ENCODE peak calls at places on chromosomes 16 and 17, in four cellular contexts. One of them, this sample, is unnamed.
A peak's percentile ranks its signal among the peaks of the same experiment; 100 is the strongest.

GRCh38 chr17:15446036-15446435 is 21.4 kb downstream of the CDRT4 start:
- DNase-seq in SK-N-SH: no peak
- DNase-seq in HepG2: no peak
- DNase-seq in HCT116: no peak
- DNase-seq in this sample: peak; percentile 27

GRCh38 chr17:69581061-69581955 is 166.8 kb downstream of the MAP2K6 start:
- DNase-seq in SK-N-SH: no peak
- DNase-seq in HCT116: no peak
- DNase-seq in HepG2: no peak
- DNase-seq in this sample: no peak

GRCh38 chr16:85202051-85202601 is 89.9 kb upstream of the CIBAR2 start:
- DNase-seq in SK-N-SH: no peak
- DNase-seq in HepG2: no peak
- DNase-seq in HCT116: no peak
- DNase-seq in this sample: no peak

GRCh38 chr16:57585051-57585687 is 42.7 kb downstream of the ADGRG5 start:
- DNase-seq in HCT116: no peak
- DNase-seq in HepG2: no peak
- DNase-seq in SK-N-SH: no peak
- DNase-seq in this sample: no peak

GRCh38 chr17:1647802-1648581 is 1.7 kb downstream of the RILP start:
- DNase-seq in SK-N-SH: no peak
- DNase-seq in HepG2: no peak
- DNase-seq in HCT116: peak; percentile 12
- DNase-seq in this sample: no peak

GRCh38 chr17:71392715-71393567 is 727.9 kb upstream of the SOX9 start:
- DNase-seq in SK-N-SH: no peak
- DNase-seq in HCT116: no peak
- DNase-seq in HepG2: no peak
- DNase-seq in this sample: no peak

GRCh38 chr17:46797131-46797530 is 21.4 kb downstream of the WNT3 start:
- DNase-seq in HCT116: no peak
- DNase-seq in SK-N-SH: no peak
- DNase-seq in HepG2: no peak
- DNase-seq in this sample: no peak

GRCh38 chr16:52078716-52079655 is 468.0 kb downstream of the TOX3 start:
- DNase-seq in SK-N-SH: no peak
- DNase-seq in HepG2: no peak
- DNase-seq in HCT116: no peak
- DNase-seq in this sample: no peak

GRCh38 chr16:29710227-29711219 is 31.5 kb downstream of the QPRT start:
- DNase-seq in HepG2: peak; percentile 75
- DNase-seq in SK-N-SH: peak; percentile 61
- DNase-seq in HCT116: peak; percentile 56
- DNase-seq in this sample: peak; percentile 77

GRCh38 chr17:19417611-19418010 is 6.6 kb downstream of the RNF112 start:
- DNase-seq in HepG2: no peak
- DNase-seq in SK-N-SH: no peak
- DNase-seq in HCT116: no peak
- DNase-seq in this sample: no peak

GRCh38 chr17:79220715-79221291 is 146.2 kb downstream of the ENGASE start:
- DNase-seq in SK-N-SH: no peak
- DNase-seq in HepG2: no peak
- DNase-seq in HCT116: no peak
- DNase-seq in this sample: no peak

GRCh38 chr16:72985148-72985882 is 62.6 kb downstream of the ZFHX3 start:
- DNase-seq in SK-N-SH: no peak
- DNase-seq in HepG2: no peak
- DNase-seq in HCT116: no peak
- DNase-seq in this sample: no peak

GRCh38 chr17:10091051-10091450 is 107.4 kb downstream of the GAS7 start:
- DNase-seq in HCT116: no peak
- DNase-seq in SK-N-SH: no peak
- DNase-seq in HepG2: no peak
- DNase-seq in this sample: no peak

GRCh38 chr16:590165-590874 is 454 bp downstream of the RAB40C start:
- DNase-seq in HCT116: no peak
- DNase-seq in SK-N-SH: peak; percentile 67
- DNase-seq in HepG2: no peak
- DNase-seq in this sample: peak; percentile 31
- TF ChIP-seq ELF1 in HCT116: no peak
- TF ChIP-seq ELF1 in SK-N-SH: no peak
- TF ChIP-seq ELF1 in HepG2: no peak
- TF ChIP-seq ELF1 in this sample: no peak

GRCh38 chr16:30784215-30784614 is 2.8 kb downstream of the ZNF629 start:
- DNase-seq in SK-N-SH: no peak
- DNase-seq in HepG2: no peak
- DNase-seq in HCT116: no peak
- DNase-seq in this sample: no peak

GRCh38 chr16:30780549-30780948 is 6.5 kb downstream of the ZNF629 start:
- DNase-seq in HCT116: no peak
- DNase-seq in HepG2: no peak
- DNase-seq in SK-N-SH: no peak
- DNase-seq in this sample: no peak

GRCh38 chr16:30780021-30780420 is 7.0 kb downstream of the ZNF629 start:
- DNase-seq in SK-N-SH: no peak
- DNase-seq in HCT116: no peak
- DNase-seq in HepG2: no peak
- DNase-seq in this sample: no peak

GRCh38 chr16:30783280-30784109 is 3.5 kb downstream of the ZNF629 start:
- DNase-seq in SK-N-SH: no peak
- DNase-seq in HCT116: no peak
- DNase-seq in HepG2: no peak
- DNase-seq in this sample: no peak

DNA sequence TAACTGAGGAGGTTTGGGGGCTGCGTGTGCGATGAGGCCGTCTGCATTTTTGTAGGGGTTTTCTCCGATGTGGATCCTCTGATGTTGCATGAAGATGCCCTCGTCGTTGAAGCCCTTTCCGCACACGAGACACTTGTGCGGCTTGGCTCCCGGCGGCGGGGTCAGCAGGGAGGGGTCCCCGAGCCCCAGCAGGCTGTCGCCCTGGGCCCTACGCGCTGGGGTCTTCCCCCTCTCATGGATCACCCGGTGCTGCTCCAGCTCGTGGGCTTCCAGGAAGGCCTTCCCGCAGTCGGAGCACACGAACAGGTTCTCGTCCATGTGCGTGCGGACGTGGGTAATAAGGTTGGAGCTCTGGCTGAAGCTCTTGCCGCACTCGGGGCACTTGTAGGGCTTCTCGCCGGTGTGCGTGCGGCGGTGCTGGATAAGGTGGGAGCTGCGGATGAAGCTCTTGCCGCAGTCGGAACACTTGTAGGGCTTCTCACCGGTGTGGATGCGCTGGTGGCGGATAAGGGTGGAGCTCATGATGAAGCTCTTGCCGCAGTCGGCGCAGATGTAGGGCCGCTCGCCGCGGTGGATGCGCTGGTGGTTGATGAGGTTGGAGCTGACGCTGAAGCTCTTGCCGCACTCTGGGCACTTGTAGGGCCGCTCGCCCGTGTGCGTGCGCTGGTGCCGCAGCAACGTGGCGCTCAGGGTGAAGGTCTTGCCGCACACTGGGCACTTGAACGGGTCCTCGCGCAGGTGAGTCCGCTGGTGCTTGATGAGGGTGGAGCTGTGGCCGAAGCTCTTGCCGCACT is 4.3 kb downstream of the ZNF629 start:
- DNase-seq in SK-N-SH: no peak
- DNase-seq in HCT116: no peak
- DNase-seq in HepG2: no peak
- DNase-seq in this sample: no peak
- TF ChIP-seq CTCF in SK-N-SH: no peak
- TF ChIP-seq CTCF in HCT116: no peak
- TF ChIP-seq CTCF in HepG2: no peak
- TF ChIP-seq CTCF in this sample: no peak

DNA sequence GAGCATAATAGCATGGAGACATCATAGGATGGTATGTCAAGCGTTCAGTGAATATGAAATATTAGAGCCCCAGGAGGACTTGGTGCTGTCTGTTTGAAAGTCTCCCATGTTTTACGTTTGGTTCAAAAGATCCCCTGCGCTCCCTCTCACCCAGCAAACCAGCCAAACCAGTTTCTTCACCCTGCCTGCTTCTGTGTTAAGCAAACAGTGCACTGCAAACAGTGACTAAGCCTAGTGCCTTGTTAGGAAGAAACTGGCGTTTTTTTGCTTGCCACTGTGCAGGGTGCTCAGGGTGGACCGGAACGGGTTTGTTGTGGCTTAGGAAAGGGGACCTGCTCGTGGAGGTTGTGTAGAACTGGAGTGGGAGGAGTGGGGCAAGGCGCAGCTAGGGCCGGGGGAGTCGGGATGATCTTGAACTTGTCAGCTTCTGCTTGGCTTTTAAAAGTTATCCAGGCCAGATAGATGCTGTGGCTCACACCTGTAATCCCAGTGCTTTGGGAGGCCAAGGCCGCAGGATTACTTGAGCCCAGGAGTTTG is 7.7 kb downstream of the CDH1 start:
- DNase-seq in HepG2: peak; percentile 97
- DNase-seq in SK-N-SH: no peak
- DNase-seq in HCT116: peak; percentile 88
- DNase-seq in this sample: no peak
- H3K4me1 ChIP-seq in HepG2: peaks cover 87% of the 10 kb centered on the region
- H3K4me1 ChIP-seq in SK-N-SH: no peaks in the 10 kb centered on the region
- H3K4me1 ChIP-seq in HCT116: peaks cover 70% of the 10 kb centered on the region
- H3K4me1 ChIP-seq in this sample: peaks cover 22% of the 10 kb centered on the region

GRCh38 chr16:19583665-19584300 is 28.3 kb downstream of the VPS35L start:
- DNase-seq in SK-N-SH: peak; percentile 51
- DNase-seq in HepG2: peak; percentile 77
- DNase-seq in HCT116: peak; percentile 35
- DNase-seq in this sample: peak; percentile 51

GRCh38 chr16:19588661-19589060 is 33.2 kb downstream of the VPS35L start:
- DNase-seq in SK-N-SH: no peak
- DNase-seq in HepG2: no peak
- DNase-seq in HCT116: no peak
- DNase-seq in this sample: no peak

GRCh38 chr16:19589771-19590302 is 34.3 kb downstream of the VPS35L start:
- DNase-seq in SK-N-SH: no peak
- DNase-seq in HepG2: peak; percentile 21
- DNase-seq in HCT116: no peak
- DNase-seq in this sample: no peak

DNA sequence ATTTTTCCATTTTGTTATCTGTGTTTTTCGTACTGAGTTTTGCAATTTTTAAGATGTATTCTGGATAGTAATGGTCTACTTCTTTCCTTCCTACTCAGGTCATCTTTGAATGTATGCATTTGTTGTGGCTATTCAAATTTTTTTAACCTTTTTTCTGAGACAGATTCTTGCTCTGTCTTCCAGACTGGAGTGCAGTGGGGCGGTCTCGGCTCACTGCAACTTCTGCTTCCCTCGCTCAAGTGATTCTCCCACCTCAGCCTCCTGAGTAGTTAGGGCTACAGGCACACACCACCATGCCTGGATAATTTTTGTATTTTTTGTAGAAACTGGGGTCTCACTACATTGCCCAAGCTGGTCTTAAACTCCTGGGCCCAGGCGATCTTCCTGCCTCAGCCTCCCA is 33.6 kb downstream of the VPS35L start:
- DNase-seq in HCT116: no peak
- DNase-seq in SK-N-SH: no peak
- DNase-seq in HepG2: no peak
- DNase-seq in this sample: no peak
- TF ChIP-seq ELF1 in HCT116: no peak
- TF ChIP-seq ELF1 in SK-N-SH: no peak
- TF ChIP-seq ELF1 in HepG2: no peak
- TF ChIP-seq ELF1 in this sample: no peak

GRCh38 chr17:8632087-8632486 is 1.6 kb upstream of the MYH10 start:
- DNase-seq in HepG2: peak; percentile 66
- DNase-seq in SK-N-SH: no peak
- DNase-seq in HCT116: no peak
- DNase-seq in this sample: no peak

GRCh38 chr17:8630802-8631553 is 453 bp upstream of the MYH10 start:
- DNase-seq in HCT116: peak; percentile 99
- DNase-seq in HepG2: peak; percentile 99
- DNase-seq in SK-N-SH: peak; percentile 98
- DNase-seq in this sample: peak; percentile 93

GRCh38 chr17:8630227-8630801 is at the start of gene MYH10:
- DNase-seq in HepG2: no peak
- DNase-seq in SK-N-SH: no peak
- DNase-seq in HCT116: no peak
- DNase-seq in this sample: no peak

GRCh38 chr17:8629371-8630226 is 926 bp downstream of the MYH10 start:
- DNase-seq in HepG2: no peak
- DNase-seq in HCT116: no peak
- DNase-seq in SK-N-SH: peak; percentile 67
- DNase-seq in this sample: peak; percentile 39

GRCh38 chr17:8631554-8631877 is 991 bp upstream of the MYH10 start:
- DNase-seq in SK-N-SH: no peak
- DNase-seq in HepG2: no peak
- DNase-seq in HCT116: peak; percentile 13
- DNase-seq in this sample: no peak
- TF ChIP-seq CTCF in SK-N-SH: no peak
- TF ChIP-seq CTCF in HepG2: no peak
- TF ChIP-seq CTCF in HCT116: no peak
- TF ChIP-seq CTCF in this sample: no peak

GRCh38 chr17:16988749-16989229 is 16.9 kb upstream of the TNFRSF13B start:
- DNase-seq in HCT116: no peak
- DNase-seq in HepG2: no peak
- DNase-seq in SK-N-SH: no peak
- DNase-seq in this sample: no peak

GRCh38 chr17:16991349-16992009 is 19.6 kb upstream of the TNFRSF13B start:
- DNase-seq in HepG2: peak; percentile 54
- DNase-seq in HCT116: peak; percentile 57
- DNase-seq in SK-N-SH: peak; percentile 91
- DNase-seq in this sample: peak; percentile 67

GRCh38 chr17:16989230-16989952 is 17.5 kb upstream of the TNFRSF13B start:
- DNase-seq in HCT116: no peak
- DNase-seq in SK-N-SH: no peak
- DNase-seq in HepG2: no peak
- DNase-seq in this sample: no peak

GRCh38 chr17:16987830-16988601 is 16.1 kb upstream of the TNFRSF13B start:
- DNase-seq in HepG2: no peak
- DNase-seq in HCT116: no peak
- DNase-seq in SK-N-SH: no peak
- DNase-seq in this sample: peak; percentile 35

GRCh38 chr17:16989953-16990860 is 18.3 kb upstream of the TNFRSF13B start:
- DNase-seq in SK-N-SH: no peak
- DNase-seq in HCT116: no peak
- DNase-seq in HepG2: no peak
- DNase-seq in this sample: no peak
- H3K4me1 ChIP-seq in SK-N-SH: no peaks in the 10 kb centered on the region
- H3K4me1 ChIP-seq in HCT116: peaks cover 15% of the 10 kb centered on the region
- H3K4me1 ChIP-seq in HepG2: no peaks in the 10 kb centered on the region
- H3K4me1 ChIP-seq in this sample: no peaks in the 10 kb centered on the region